ENCODE peak calls at places on chromosomes 12 and 14, in seven cellular contexts. C is IMR-90; E is iPS-NIHi11; O is AG09319; D is activated CD8-positive, alpha-beta T cell treated with anti-CD3 and anti-CD28 coated beads, Interleukin-2, amount 10 ng/mL, durations not matched to agents 7 days and 5 days; L is ELR; S is anterior cingulate cortex. Y is an unnamed sample.

GRCh38 chr14:99041141-99041819 is 230.7 kb downstream of the BCL11B start:
- DNase-seq in C (no peak), E (no peak), O (no peak), D (no peak), L (no peak), S (no peak), Y (no peak)

GRCh38 chr12:91432079-91432478 is 249.5 kb upstream of the DCN start:
- DNase-seq in C (peak; percentile 12), E (no peak), O (no peak), D (no peak), L (no peak), S (no peak), Y (peak; percentile 6)

GRCh38 chr12:104555650-104556049 is 98.9 kb downstream of the CHST11 start:
- DNase-seq in C (no peak), E (peak; percentile 26), O (no peak), D (no peak), L (no peak), S (no peak), Y (no peak)

GRCh38 chr12:57126061-57126460 is 2.2 kb upstream of the LRP1 start:
- DNase-seq in C (no peak), E (no peak), O (no peak), D (no peak), L (no peak), S (no peak), Y (no peak)

GRCh38 chr12:7486512-7486911 is 17.1 kb downstream of the CD163 start:
- DNase-seq in C (no peak), E (no peak), O (no peak), D (no peak), L (no peak), S (no peak), Y (no peak)

GRCh38 chr12:109581856-109582255 is 8.3 kb downstream of the MVK start:
- DNase-seq in C (peak; percentile 45), E (no peak), O (no peak), D (no peak), L (peak; percentile 76), S (no peak), Y (no peak)

GRCh38 chr14:99666533-99666932 is 17.6 kb upstream of the CYP46A1 start:
- DNase-seq in C (no peak), E (no peak), O (no peak), D (no peak), L (no peak), S (no peak), Y (no peak)

GRCh38 chr12:68451261-68452091 is 119.3 kb upstream of the MDM1 start:
- DNase-seq in C (peak; percentile 89), E (no peak), O (peak; percentile 67), D (peak; percentile 63), L (peak; percentile 53), S (peak; percentile 36), Y (peak; percentile 55)

GRCh38 chr12:38911611-38912010 is 6.2 kb upstream of the CPNE8 start:
- DNase-seq in C (no peak), E (peak; percentile 14), O (no peak), D (no peak), L (no peak), S (no peak), Y (no peak)